ENCODE peak calls at places on chromosome 18, in eight cellular contexts. One of them, this sample, is unnamed.
A peak's percentile ranks its signal among the peaks of the same experiment; 100 is the strongest.

GRCh38 chr18:21865043-21865442 is 124.5 kb downstream of the MIB1 start:
- DNase-seq in astrocyte of the spinal cord: no peak
- DNase-seq in hepatocyte: no peak
- DNase-seq in GM12878: no peak
- DNase-seq in adrenal gland: no peak
- DNase-seq in RWPE2: no peak
- DNase-seq in AG09309: no peak
- DNase-seq in HepG2: peak; percentile 29
- DNase-seq in this sample: no peak

GRCh38 chr18:26981373-26982082 is 116.0 kb upstream of the AQP4 start:
- DNase-seq in astrocyte of the spinal cord: no peak
- DNase-seq in hepatocyte: no peak
- DNase-seq in GM12878: no peak
- DNase-seq in adrenal gland: peak; percentile 37
- DNase-seq in RWPE2: no peak
- DNase-seq in AG09309: no peak
- DNase-seq in HepG2: no peak
- DNase-seq in this sample: no peak

GRCh38 chr18:23970161-23971153 is 44.1 kb upstream of the TTC39C start:
- DNase-seq in astrocyte of the spinal cord: no peak
- DNase-seq in hepatocyte: no peak
- DNase-seq in GM12878: peak; percentile 42
- DNase-seq in adrenal gland: no peak
- DNase-seq in RWPE2: no peak
- DNase-seq in AG09309: no peak
- DNase-seq in HepG2: no peak
- DNase-seq in this sample: no peak

GRCh38 chr18:73842795-73843394 is 304.7 kb downstream of the FBXO15 start:
- DNase-seq in astrocyte of the spinal cord: peak; percentile 67
- DNase-seq in hepatocyte: peak; percentile 76
- DNase-seq in GM12878: peak; percentile 1
- DNase-seq in adrenal gland: peak; percentile 35
- DNase-seq in RWPE2: no peak
- DNase-seq in AG09309: no peak
- DNase-seq in HepG2: peak; percentile 4
- DNase-seq in this sample: no peak

GRCh38 chr18:55510809-55511208 is 77.2 kb downstream of the TCF4 start:
- DNase-seq in astrocyte of the spinal cord: peak; percentile 87
- DNase-seq in hepatocyte: no peak
- DNase-seq in GM12878: no peak
- DNase-seq in adrenal gland: peak; percentile 28
- DNase-seq in RWPE2: no peak
- DNase-seq in AG09309: peak; percentile 68
- DNase-seq in HepG2: no peak
- DNase-seq in this sample: no peak

GRCh38 chr18:79987566-79987965 is 797 bp downstream of the TXNL4A start:
- DNase-seq in astrocyte of the spinal cord: peak; percentile 11
- DNase-seq in hepatocyte: no peak
- DNase-seq in GM12878: no peak
- DNase-seq in adrenal gland: no peak
- DNase-seq in RWPE2: no peak
- DNase-seq in AG09309: no peak
- DNase-seq in HepG2: no peak
- DNase-seq in this sample: no peak

GRCh38 chr18:7459851-7460774 is 107.0 kb upstream of the PTPRM start:
- DNase-seq in astrocyte of the spinal cord: peak; percentile 10
- DNase-seq in hepatocyte: peak; percentile 68
- DNase-seq in GM12878: no peak
- DNase-seq in adrenal gland: no peak
- DNase-seq in RWPE2: no peak
- DNase-seq in AG09309: no peak
- DNase-seq in HepG2: peak; percentile 72
- DNase-seq in this sample: no peak

GRCh38 chr18:56716692-56717146 is 65.6 kb downstream of the WDR7 start:
- DNase-seq in astrocyte of the spinal cord: peak; percentile 3
- DNase-seq in hepatocyte: no peak
- DNase-seq in GM12878: peak; percentile 12
- DNase-seq in adrenal gland: no peak
- DNase-seq in RWPE2: no peak
- DNase-seq in AG09309: no peak
- DNase-seq in HepG2: no peak
- DNase-seq in this sample: no peak

GRCh38 chr18:13613591-13614317 is 112.6 kb downstream of the FAM210A start:
- DNase-seq in astrocyte of the spinal cord: no peak
- DNase-seq in hepatocyte: no peak
- DNase-seq in GM12878: no peak
- DNase-seq in adrenal gland: no peak
- DNase-seq in RWPE2: no peak
- DNase-seq in AG09309: no peak
- DNase-seq in HepG2: no peak
- DNase-seq in this sample: peak; percentile 76

GRCh38 chr18:615773-616172 is 19.0 kb downstream of the CLUL1 start:
- DNase-seq in astrocyte of the spinal cord: peak; percentile 10
- DNase-seq in hepatocyte: no peak
- DNase-seq in GM12878: no peak
- DNase-seq in adrenal gland: peak; percentile 31
- DNase-seq in RWPE2: no peak
- DNase-seq in AG09309: no peak
- DNase-seq in HepG2: no peak
- DNase-seq in this sample: no peak

GRCh38 chr18:55982992-55983391 is 395.0 kb upstream of the TCF4 start:
- DNase-seq in astrocyte of the spinal cord: no peak
- DNase-seq in hepatocyte: no peak
- DNase-seq in GM12878: no peak
- DNase-seq in adrenal gland: no peak
- DNase-seq in RWPE2: no peak
- DNase-seq in AG09309: no peak
- DNase-seq in HepG2: no peak
- DNase-seq in this sample: no peak

GRCh38 chr18:12886498-12887126 is 2.6 kb upstream of the PTPN2 start:
- DNase-seq in astrocyte of the spinal cord: no peak
- DNase-seq in hepatocyte: no peak
- DNase-seq in GM12878: no peak
- DNase-seq in adrenal gland: no peak
- DNase-seq in RWPE2: no peak
- DNase-seq in AG09309: no peak
- DNase-seq in HepG2: peak; percentile 52
- DNase-seq in this sample: no peak

GRCh38 chr18:38368886-38369285 is 803.3 kb upstream of the CELF4 start:
- DNase-seq in astrocyte of the spinal cord: peak; percentile 16
- DNase-seq in hepatocyte: no peak
- DNase-seq in GM12878: no peak
- DNase-seq in adrenal gland: no peak
- DNase-seq in RWPE2: no peak
- DNase-seq in AG09309: no peak
- DNase-seq in HepG2: no peak
- DNase-seq in this sample: no peak

GRCh38 chr18:79917351-79918088 is 33.9 kb downstream of the SLC66A2 start:
- DNase-seq in astrocyte of the spinal cord: no peak
- DNase-seq in hepatocyte: no peak
- DNase-seq in GM12878: no peak
- DNase-seq in adrenal gland: peak; percentile 9
- DNase-seq in RWPE2: peak; percentile 52
- DNase-seq in AG09309: no peak
- DNase-seq in HepG2: no peak
- DNase-seq in this sample: no peak

GRCh38 chr18:32299489-32299888 is 109.7 kb downstream of the MEP1B start:
- DNase-seq in astrocyte of the spinal cord: no peak
- DNase-seq in hepatocyte: no peak
- DNase-seq in GM12878: no peak
- DNase-seq in adrenal gland: no peak
- DNase-seq in RWPE2: no peak
- DNase-seq in AG09309: no peak
- DNase-seq in HepG2: no peak
- DNase-seq in this sample: no peak

GRCh38 chr18:32302806-32303205 is 113.0 kb downstream of the MEP1B start:
- DNase-seq in astrocyte of the spinal cord: no peak
- DNase-seq in hepatocyte: no peak
- DNase-seq in GM12878: no peak
- DNase-seq in adrenal gland: no peak
- DNase-seq in RWPE2: no peak
- DNase-seq in AG09309: no peak
- DNase-seq in HepG2: no peak
- DNase-seq in this sample: no peak

GRCh38 chr18:32301976-32302743 is 112.3 kb downstream of the MEP1B start:
- DNase-seq in astrocyte of the spinal cord: peak; percentile 85
- DNase-seq in hepatocyte: peak; percentile 28
- DNase-seq in GM12878: no peak
- DNase-seq in adrenal gland: peak; percentile 52
- DNase-seq in RWPE2: no peak
- DNase-seq in AG09309: no peak
- DNase-seq in HepG2: no peak
- DNase-seq in this sample: peak; percentile 20

GRCh38 chr18:32300914-32301313 is 111.1 kb downstream of the MEP1B start:
- DNase-seq in astrocyte of the spinal cord: no peak
- DNase-seq in hepatocyte: no peak
- DNase-seq in GM12878: no peak
- DNase-seq in adrenal gland: no peak
- DNase-seq in RWPE2: no peak
- DNase-seq in AG09309: no peak
- DNase-seq in HepG2: no peak
- DNase-seq in this sample: no peak

DNA sequence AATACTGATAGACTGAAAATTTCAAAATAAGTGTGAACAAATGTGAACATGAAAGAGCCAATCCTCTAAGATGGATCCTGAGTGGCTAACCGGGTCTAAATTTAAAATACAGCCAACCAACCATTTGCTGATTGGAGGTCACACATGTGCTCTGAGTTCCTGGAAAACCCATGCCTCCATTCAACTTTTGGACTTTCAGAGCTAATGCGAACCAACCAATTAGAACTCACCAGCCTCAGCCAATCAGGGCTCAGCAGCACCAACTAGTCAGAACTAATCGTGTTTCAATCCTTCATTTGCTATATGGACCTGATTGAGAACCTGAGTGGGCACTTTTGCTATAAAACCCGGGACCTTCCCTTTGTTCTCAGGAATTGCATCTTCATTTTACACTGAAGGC is 111.5 kb downstream of the MEP1B start:
- DNase-seq in astrocyte of the spinal cord: no peak
- DNase-seq in hepatocyte: no peak
- DNase-seq in GM12878: no peak
- DNase-seq in adrenal gland: no peak
- DNase-seq in RWPE2: no peak
- DNase-seq in AG09309: no peak
- DNase-seq in HepG2: no peak
- DNase-seq in this sample: no peak
- H3K4me3 ChIP-seq in astrocyte of the spinal cord: no peak overlapping the region
- H3K4me3 ChIP-seq in hepatocyte: no peak overlapping the region
- H3K4me3 ChIP-seq in GM12878: no peak overlapping the region
- H3K4me3 ChIP-seq in adrenal gland: no peak overlapping the region
- H3K4me3 ChIP-seq in RWPE2: no peak overlapping the region
- H3K4me3 ChIP-seq in AG09309: no peak overlapping the region
- H3K4me3 ChIP-seq in HepG2: no peak overlapping the region
- H3K4me3 ChIP-seq in this sample: no peak overlapping the region

GRCh38 chr18:75884728-75885127 is 457.2 kb upstream of the SMIM21 start:
- DNase-seq in astrocyte of the spinal cord: no peak
- DNase-seq in hepatocyte: no peak
- DNase-seq in GM12878: no peak
- DNase-seq in adrenal gland: no peak
- DNase-seq in RWPE2: no peak
- DNase-seq in AG09309: no peak
- DNase-seq in HepG2: no peak
- DNase-seq in this sample: no peak
- TF ChIP-seq CTCF in astrocyte of the spinal cord: peak; percentile 4
- TF ChIP-seq CTCF in hepatocyte: no peak
- TF ChIP-seq CTCF in GM12878: no peak
- TF ChIP-seq CTCF in adrenal gland: no peak
- TF ChIP-seq CTCF in RWPE2: no peak
- TF ChIP-seq CTCF in AG09309: no peak
- TF ChIP-seq CTCF in HepG2: peak; percentile 33
- TF ChIP-seq CTCF in this sample: peak; percentile 11

GRCh38 chr18:76562286-76562840 is 67.3 kb upstream of the ZNF516 start:
- DNase-seq in astrocyte of the spinal cord: no peak
- DNase-seq in hepatocyte: no peak
- DNase-seq in GM12878: no peak
- DNase-seq in adrenal gland: no peak
- DNase-seq in RWPE2: no peak
- DNase-seq in AG09309: no peak
- DNase-seq in HepG2: no peak
- DNase-seq in this sample: no peak

GRCh38 chr18:76566987-76567386 is 71.9 kb upstream of the ZNF516 start:
- DNase-seq in astrocyte of the spinal cord: no peak
- DNase-seq in hepatocyte: no peak
- DNase-seq in GM12878: no peak
- DNase-seq in adrenal gland: no peak
- DNase-seq in RWPE2: no peak
- DNase-seq in AG09309: no peak
- DNase-seq in HepG2: no peak
- DNase-seq in this sample: no peak

GRCh38 chr18:76565238-76566173 is 70.5 kb upstream of the ZNF516 start:
- DNase-seq in astrocyte of the spinal cord: peak; percentile 92
- DNase-seq in hepatocyte: peak; percentile 89
- DNase-seq in GM12878: no peak
- DNase-seq in adrenal gland: peak; percentile 87
- DNase-seq in RWPE2: peak; percentile 88
- DNase-seq in AG09309: peak; percentile 91
- DNase-seq in HepG2: peak; percentile 63
- DNase-seq in this sample: no peak

GRCh38 chr18:76564117-76564516 is 69.1 kb upstream of the ZNF516 start:
- DNase-seq in astrocyte of the spinal cord: peak; percentile 58
- DNase-seq in hepatocyte: no peak
- DNase-seq in GM12878: no peak
- DNase-seq in adrenal gland: no peak
- DNase-seq in RWPE2: no peak
- DNase-seq in AG09309: no peak
- DNase-seq in HepG2: no peak
- DNase-seq in this sample: no peak

DNA sequence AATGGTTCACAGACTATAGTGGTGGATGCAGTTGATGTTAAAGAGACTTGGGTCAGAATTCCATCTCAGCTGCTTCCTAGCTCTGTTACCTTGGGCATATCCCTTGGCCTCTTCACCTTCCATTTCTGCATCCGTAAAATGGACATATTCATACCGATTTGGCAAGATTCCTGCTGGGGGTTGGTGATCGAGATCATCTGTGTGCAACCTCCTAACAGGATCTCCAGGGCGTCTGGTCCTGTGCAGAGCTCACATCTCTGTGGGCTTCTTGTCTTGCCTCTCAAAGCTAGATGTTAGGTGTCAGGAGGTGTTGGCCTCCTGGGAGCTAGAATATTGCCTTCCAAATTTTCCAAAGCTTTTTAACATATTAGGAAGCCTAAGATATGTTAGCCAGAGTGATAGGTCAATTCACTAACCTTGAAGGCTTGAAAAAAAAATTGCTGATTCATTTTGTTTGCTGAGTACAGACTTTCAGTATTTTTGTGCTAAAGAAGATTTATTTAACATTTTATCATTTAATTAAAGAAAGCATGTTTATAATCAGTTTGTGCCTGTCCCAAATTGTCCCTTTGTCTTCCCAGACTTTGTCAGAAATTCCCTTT is 69.7 kb upstream of the ZNF516 start:
- DNase-seq in astrocyte of the spinal cord: no peak
- DNase-seq in hepatocyte: no peak
- DNase-seq in GM12878: no peak
- DNase-seq in adrenal gland: no peak
- DNase-seq in RWPE2: no peak
- DNase-seq in AG09309: no peak
- DNase-seq in HepG2: no peak
- DNase-seq in this sample: no peak
- H3K4me3 ChIP-seq in astrocyte of the spinal cord: peak overlapping the region; percentile 8
- H3K4me3 ChIP-seq in hepatocyte: no peak overlapping the region
- H3K4me3 ChIP-seq in GM12878: no peak overlapping the region
- H3K4me3 ChIP-seq in adrenal gland: no peak overlapping the region
- H3K4me3 ChIP-seq in RWPE2: peak overlapping the region; percentile 22
- H3K4me3 ChIP-seq in AG09309: no peak overlapping the region
- H3K4me3 ChIP-seq in HepG2: no peak overlapping the region
- H3K4me3 ChIP-seq in this sample: no peak overlapping the region

GRCh38 chr18:50454379-50455005 is 79.6 kb downstream of the SKA1 start:
- DNase-seq in astrocyte of the spinal cord: no peak
- DNase-seq in hepatocyte: no peak
- DNase-seq in GM12878: no peak
- DNase-seq in adrenal gland: no peak
- DNase-seq in RWPE2: no peak
- DNase-seq in AG09309: no peak
- DNase-seq in HepG2: no peak
- DNase-seq in this sample: no peak
- TF ChIP-seq CTCF in astrocyte of the spinal cord: no peak
- TF ChIP-seq CTCF in hepatocyte: no peak
- TF ChIP-seq CTCF in GM12878: no peak
- TF ChIP-seq CTCF in adrenal gland: no peak
- TF ChIP-seq CTCF in RWPE2: no peak
- TF ChIP-seq CTCF in AG09309: no peak
- TF ChIP-seq CTCF in HepG2: no peak
- TF ChIP-seq CTCF in this sample: no peak

This sample was measured in GM06990.